ENCODE peak calls at places on chromosomes 16 and 17, in nine cellular contexts. One of them, this sample, is unnamed.

GRCh38 chr17:76523084-76524037 is 14.1 kb downstream of the CYGB start:
- DNase-seq in left ventricle myocardium inferior: peak
- DNase-seq in right lobe of liver: peak
- DNase-seq in tibial artery: no peak
- DNase-seq in CD4-positive, CD25-positive, alpha-beta regulatory T cell: peak
- DNase-seq in CD8-positive, alpha-beta memory T cell: peak
- DNase-seq in uterus: peak
- DNase-seq in transverse colon: peak
- DNase-seq in coronary artery: no peak
- DNase-seq in this sample: peak

GRCh38 chr17:43669971-43670644 is 8.4 kb upstream of the MEOX1 start:
- DNase-seq in left ventricle myocardium inferior: no peak
- DNase-seq in right lobe of liver: no peak
- DNase-seq in tibial artery: no peak
- DNase-seq in CD4-positive, CD25-positive, alpha-beta regulatory T cell: no peak
- DNase-seq in CD8-positive, alpha-beta memory T cell: no peak
- DNase-seq in uterus: no peak
- DNase-seq in transverse colon: peak
- DNase-seq in coronary artery: no peak
- DNase-seq in this sample: no peak

GRCh38 chr17:19368119-19368660 is 5.7 kb upstream of the B9D1 start:
- DNase-seq in left ventricle myocardium inferior: no peak
- DNase-seq in right lobe of liver: no peak
- DNase-seq in tibial artery: no peak
- DNase-seq in CD4-positive, CD25-positive, alpha-beta regulatory T cell: no peak
- DNase-seq in CD8-positive, alpha-beta memory T cell: no peak
- DNase-seq in uterus: no peak
- DNase-seq in transverse colon: no peak
- DNase-seq in coronary artery: no peak
- DNase-seq in this sample: no peak

GRCh38 chr17:72614871-72615626 is 477.4 kb downstream of the SLC39A11 start:
- DNase-seq in left ventricle myocardium inferior: no peak
- DNase-seq in right lobe of liver: no peak
- DNase-seq in tibial artery: no peak
- DNase-seq in CD4-positive, CD25-positive, alpha-beta regulatory T cell: no peak
- DNase-seq in CD8-positive, alpha-beta memory T cell: no peak
- DNase-seq in uterus: no peak
- DNase-seq in transverse colon: peak
- DNase-seq in coronary artery: no peak
- DNase-seq in this sample: peak

GRCh38 chr16:29978564-29979270 is 5.0 kb downstream of the TAOK2 start:
- DNase-seq in left ventricle myocardium inferior: no peak
- DNase-seq in right lobe of liver: no peak
- DNase-seq in tibial artery: no peak
- DNase-seq in CD4-positive, CD25-positive, alpha-beta regulatory T cell: no peak
- DNase-seq in CD8-positive, alpha-beta memory T cell: no peak
- DNase-seq in uterus: no peak
- DNase-seq in transverse colon: no peak
- DNase-seq in coronary artery: peak
- DNase-seq in this sample: no peak

GRCh38 chr17:39923836-39924690 is 3.3 kb downstream of the ORMDL3 start:
- DNase-seq in left ventricle myocardium inferior: no peak
- DNase-seq in right lobe of liver: peak
- DNase-seq in tibial artery: no peak
- DNase-seq in CD4-positive, CD25-positive, alpha-beta regulatory T cell: no peak
- DNase-seq in CD8-positive, alpha-beta memory T cell: no peak
- DNase-seq in uterus: no peak
- DNase-seq in transverse colon: no peak
- DNase-seq in coronary artery: no peak
- DNase-seq in this sample: no peak

GRCh38 chr16:19384656-19385055 is 33.0 kb upstream of the TMC5 start:
- DNase-seq in left ventricle myocardium inferior: no peak
- DNase-seq in right lobe of liver: no peak
- DNase-seq in tibial artery: no peak
- DNase-seq in CD4-positive, CD25-positive, alpha-beta regulatory T cell: no peak
- DNase-seq in CD8-positive, alpha-beta memory T cell: no peak
- DNase-seq in uterus: no peak
- DNase-seq in transverse colon: peak
- DNase-seq in coronary artery: no peak
- DNase-seq in this sample: no peak

GRCh38 chr16:88782454-88783390 is 2.3 kb downstream of the PIEZO1 start:
- DNase-seq in left ventricle myocardium inferior: no peak
- DNase-seq in right lobe of liver: no peak
- DNase-seq in tibial artery: no peak
- DNase-seq in CD4-positive, CD25-positive, alpha-beta regulatory T cell: peak
- DNase-seq in CD8-positive, alpha-beta memory T cell: no peak
- DNase-seq in uterus: peak
- DNase-seq in transverse colon: no peak
- DNase-seq in coronary artery: no peak
- DNase-seq in this sample: peak

GRCh38 chr17:41579484-41580243 is 7.0 kb downstream of the KRT14 start:
- DNase-seq in left ventricle myocardium inferior: peak
- DNase-seq in right lobe of liver: peak
- DNase-seq in tibial artery: peak
- DNase-seq in CD4-positive, CD25-positive, alpha-beta regulatory T cell: peak
- DNase-seq in CD8-positive, alpha-beta memory T cell: peak
- DNase-seq in uterus: peak
- DNase-seq in transverse colon: peak
- DNase-seq in coronary artery: peak
- DNase-seq in this sample: peak

GRCh38 chr17:63278731-63279442 is 167.2 kb downstream of the CYB561 start:
- DNase-seq in left ventricle myocardium inferior: no peak
- DNase-seq in right lobe of liver: no peak
- DNase-seq in tibial artery: no peak
- DNase-seq in CD4-positive, CD25-positive, alpha-beta regulatory T cell: no peak
- DNase-seq in CD8-positive, alpha-beta memory T cell: no peak
- DNase-seq in uterus: no peak
- DNase-seq in transverse colon: no peak
- DNase-seq in coronary artery: no peak
- DNase-seq in this sample: no peak

GRCh38 chr17:62965649-62966425 is at the start of gene TANC2:
- DNase-seq in left ventricle myocardium inferior: peak
- DNase-seq in right lobe of liver: peak
- DNase-seq in tibial artery: peak
- DNase-seq in CD4-positive, CD25-positive, alpha-beta regulatory T cell: peak
- DNase-seq in CD8-positive, alpha-beta memory T cell: peak
- DNase-seq in uterus: peak
- DNase-seq in transverse colon: peak
- DNase-seq in coronary artery: peak
- DNase-seq in this sample: peak

GRCh38 chr17:36470499-36470898 is 16.0 kb upstream of the ZNHIT3 start:
- DNase-seq in left ventricle myocardium inferior: no peak
- DNase-seq in right lobe of liver: no peak
- DNase-seq in tibial artery: no peak
- DNase-seq in CD4-positive, CD25-positive, alpha-beta regulatory T cell: no peak
- DNase-seq in CD8-positive, alpha-beta memory T cell: no peak
- DNase-seq in uterus: no peak
- DNase-seq in transverse colon: no peak
- DNase-seq in coronary artery: no peak
- DNase-seq in this sample: no peak

GRCh38 chr17:7217113-7217987 is 2.3 kb downstream of the DLG4 start:
- DNase-seq in left ventricle myocardium inferior: peak
- DNase-seq in right lobe of liver: peak
- DNase-seq in tibial artery: no peak
- DNase-seq in CD4-positive, CD25-positive, alpha-beta regulatory T cell: no peak
- DNase-seq in CD8-positive, alpha-beta memory T cell: no peak
- DNase-seq in uterus: peak
- DNase-seq in transverse colon: peak
- DNase-seq in coronary artery: no peak
- DNase-seq in this sample: peak

GRCh38 chr16:55470533-55471371 is 8.2 kb upstream of the MMP2 start:
- DNase-seq in left ventricle myocardium inferior: no peak
- DNase-seq in right lobe of liver: no peak
- DNase-seq in tibial artery: no peak
- DNase-seq in CD4-positive, CD25-positive, alpha-beta regulatory T cell: no peak
- DNase-seq in CD8-positive, alpha-beta memory T cell: no peak
- DNase-seq in uterus: no peak
- DNase-seq in transverse colon: no peak
- DNase-seq in coronary artery: peak
- DNase-seq in this sample: peak

GRCh38 chr17:50169121-50169764 is 3.4 kb downstream of the SGCA start:
- DNase-seq in left ventricle myocardium inferior: no peak
- DNase-seq in right lobe of liver: no peak
- DNase-seq in tibial artery: no peak
- DNase-seq in CD4-positive, CD25-positive, alpha-beta regulatory T cell: peak
- DNase-seq in CD8-positive, alpha-beta memory T cell: peak
- DNase-seq in uterus: peak
- DNase-seq in transverse colon: peak
- DNase-seq in coronary artery: no peak
- DNase-seq in this sample: peak

GRCh38 chr17:77372444-77373297 is 231.9 kb downstream of the SEC14L1 start:
- DNase-seq in left ventricle myocardium inferior: peak
- DNase-seq in right lobe of liver: peak
- DNase-seq in tibial artery: peak
- DNase-seq in CD4-positive, CD25-positive, alpha-beta regulatory T cell: peak
- DNase-seq in CD8-positive, alpha-beta memory T cell: peak
- DNase-seq in uterus: peak
- DNase-seq in transverse colon: peak
- DNase-seq in coronary artery: peak
- DNase-seq in this sample: peak

GRCh38 chr16:74309789-74310781 is 13.5 kb downstream of the PSMD7 start:
- DNase-seq in left ventricle myocardium inferior: no peak
- DNase-seq in right lobe of liver: no peak
- DNase-seq in tibial artery: no peak
- DNase-seq in CD4-positive, CD25-positive, alpha-beta regulatory T cell: no peak
- DNase-seq in CD8-positive, alpha-beta memory T cell: peak
- DNase-seq in uterus: no peak
- DNase-seq in transverse colon: no peak
- DNase-seq in coronary artery: no peak
- DNase-seq in this sample: peak

GRCh38 chr16:49592507-49593422 is 219.2 kb downstream of the C16orf78 start:
- DNase-seq in left ventricle myocardium inferior: no peak
- DNase-seq in right lobe of liver: no peak
- DNase-seq in tibial artery: peak
- DNase-seq in CD4-positive, CD25-positive, alpha-beta regulatory T cell: no peak
- DNase-seq in CD8-positive, alpha-beta memory T cell: peak
- DNase-seq in uterus: no peak
- DNase-seq in transverse colon: peak
- DNase-seq in coronary artery: peak
- DNase-seq in this sample: peak

GRCh38 chr17:78494189-78494960 is 82.8 kb downstream of the DNAH17 start:
- DNase-seq in left ventricle myocardium inferior: no peak
- DNase-seq in right lobe of liver: no peak
- DNase-seq in tibial artery: no peak
- DNase-seq in CD4-positive, CD25-positive, alpha-beta regulatory T cell: no peak
- DNase-seq in CD8-positive, alpha-beta memory T cell: no peak
- DNase-seq in uterus: no peak
- DNase-seq in transverse colon: no peak
- DNase-seq in coronary artery: no peak
- DNase-seq in this sample: no peak

GRCh38 chr17:41456206-41456605 is 11.0 kb downstream of the KRT32 start:
- DNase-seq in left ventricle myocardium inferior: no peak
- DNase-seq in right lobe of liver: no peak
- DNase-seq in tibial artery: no peak
- DNase-seq in CD4-positive, CD25-positive, alpha-beta regulatory T cell: no peak
- DNase-seq in CD8-positive, alpha-beta memory T cell: no peak
- DNase-seq in uterus: no peak
- DNase-seq in transverse colon: no peak
- DNase-seq in coronary artery: no peak
- DNase-seq in this sample: no peak

GRCh38 chr17:12665263-12666210 is at the start of gene MYOCD:
- DNase-seq in left ventricle myocardium inferior: peak
- DNase-seq in right lobe of liver: peak
- DNase-seq in tibial artery: peak
- DNase-seq in CD4-positive, CD25-positive, alpha-beta regulatory T cell: no peak
- DNase-seq in CD8-positive, alpha-beta memory T cell: no peak
- DNase-seq in uterus: peak
- DNase-seq in transverse colon: peak
- DNase-seq in coronary artery: peak
- DNase-seq in this sample: peak

GRCh38 chr17:41868568-41868967 is 3.3 kb upstream of the KLHL11 start:
- DNase-seq in left ventricle myocardium inferior: no peak
- DNase-seq in right lobe of liver: no peak
- DNase-seq in tibial artery: no peak
- DNase-seq in CD4-positive, CD25-positive, alpha-beta regulatory T cell: no peak
- DNase-seq in CD8-positive, alpha-beta memory T cell: no peak
- DNase-seq in uterus: no peak
- DNase-seq in transverse colon: no peak
- DNase-seq in coronary artery: no peak
- DNase-seq in this sample: no peak

GRCh38 chr17:6346986-6347385 is 87.9 kb downstream of the AIPL1 start:
- DNase-seq in left ventricle myocardium inferior: no peak
- DNase-seq in right lobe of liver: no peak
- DNase-seq in tibial artery: no peak
- DNase-seq in CD4-positive, CD25-positive, alpha-beta regulatory T cell: no peak
- DNase-seq in CD8-positive, alpha-beta memory T cell: no peak
- DNase-seq in uterus: no peak
- DNase-seq in transverse colon: no peak
- DNase-seq in coronary artery: no peak
- DNase-seq in this sample: no peak

GRCh38 chr17:65558311-65558682 is 3.2 kb downstream of the AXIN2 start:
- DNase-seq in left ventricle myocardium inferior: no peak
- DNase-seq in right lobe of liver: no peak
- DNase-seq in tibial artery: no peak
- DNase-seq in CD4-positive, CD25-positive, alpha-beta regulatory T cell: no peak
- DNase-seq in CD8-positive, alpha-beta memory T cell: no peak
- DNase-seq in uterus: no peak
- DNase-seq in transverse colon: no peak
- DNase-seq in coronary artery: no peak
- DNase-seq in this sample: no peak
- H3K4me3 ChIP-seq in left ventricle myocardium inferior: no peak
- H3K4me3 ChIP-seq in right lobe of liver: no peak
- H3K4me3 ChIP-seq in tibial artery: peak
- H3K4me3 ChIP-seq in CD4-positive, CD25-positive, alpha-beta regulatory T cell: peak
- H3K4me3 ChIP-seq in CD8-positive, alpha-beta memory T cell: peak
- H3K4me3 ChIP-seq in uterus: peak
- H3K4me3 ChIP-seq in transverse colon: peak
- H3K4me3 ChIP-seq in coronary artery: no peak
- H3K4me3 ChIP-seq in this sample: peak

GRCh38 chr16:67277999-67278772 is 1.1 kb upstream of the PLEKHG4 start:
- DNase-seq in left ventricle myocardium inferior: no peak
- DNase-seq in right lobe of liver: no peak
- DNase-seq in tibial artery: peak
- DNase-seq in CD4-positive, CD25-positive, alpha-beta regulatory T cell: no peak
- DNase-seq in CD8-positive, alpha-beta memory T cell: no peak
- DNase-seq in uterus: no peak
- DNase-seq in transverse colon: no peak
- DNase-seq in coronary artery: no peak
- DNase-seq in this sample: peak
- H3K27ac ChIP-seq in left ventricle myocardium inferior: peak
- H3K27ac ChIP-seq in right lobe of liver: no peak
- H3K27ac ChIP-seq in tibial artery: peak
- H3K27ac ChIP-seq in CD4-positive, CD25-positive, alpha-beta regulatory T cell: no peak
- H3K27ac ChIP-seq in CD8-positive, alpha-beta memory T cell: peak
- H3K27ac ChIP-seq in uterus: peak
- H3K27ac ChIP-seq in transverse colon: peak
- H3K27ac ChIP-seq in coronary artery: peak
- H3K27ac ChIP-seq in this sample: no peak

GRCh38 chr16:56669840-56670639 is 426 bp downstream of the MT1H start:
- DNase-seq in left ventricle myocardium inferior: no peak
- DNase-seq in right lobe of liver: no peak
- DNase-seq in tibial artery: no peak
- DNase-seq in CD4-positive, CD25-positive, alpha-beta regulatory T cell: no peak
- DNase-seq in CD8-positive, alpha-beta memory T cell: no peak
- DNase-seq in uterus: no peak
- DNase-seq in transverse colon: no peak
- DNase-seq in coronary artery: no peak
- DNase-seq in this sample: no peak
- H3K4me3 ChIP-seq in left ventricle myocardium inferior: peak
- H3K4me3 ChIP-seq in right lobe of liver: peak
- H3K4me3 ChIP-seq in tibial artery: no peak
- H3K4me3 ChIP-seq in CD4-positive, CD25-positive, alpha-beta regulatory T cell: no peak
- H3K4me3 ChIP-seq in CD8-positive, alpha-beta memory T cell: no peak
- H3K4me3 ChIP-seq in uterus: no peak
- H3K4me3 ChIP-seq in transverse colon: no peak
- H3K4me3 ChIP-seq in coronary artery: peak
- H3K4me3 ChIP-seq in this sample: no peak

GRCh38 chr16:72312862-72313261 is 140.9 kb upstream of the PMFBP1 start:
- DNase-seq in left ventricle myocardium inferior: no peak
- DNase-seq in right lobe of liver: no peak
- DNase-seq in tibial artery: no peak
- DNase-seq in CD4-positive, CD25-positive, alpha-beta regulatory T cell: no peak
- DNase-seq in CD8-positive, alpha-beta memory T cell: no peak
- DNase-seq in uterus: no peak
- DNase-seq in transverse colon: no peak
- DNase-seq in coronary artery: no peak
- DNase-seq in this sample: no peak
- H3K27ac ChIP-seq in left ventricle myocardium inferior: no peak
- H3K27ac ChIP-seq in right lobe of liver: no peak
- H3K27ac ChIP-seq in tibial artery: no peak
- H3K27ac ChIP-seq in CD4-positive, CD25-positive, alpha-beta regulatory T cell: no peak
- H3K27ac ChIP-seq in CD8-positive, alpha-beta memory T cell: no peak
- H3K27ac ChIP-seq in uterus: no peak
- H3K27ac ChIP-seq in transverse colon: no peak
- H3K27ac ChIP-seq in coronary artery: no peak
- H3K27ac ChIP-seq in this sample: no peak

This sample was measured in cardiac muscle cell.